ENCODE peak calls at places on chromosomes 11 and 22, in six cellular contexts. E is tibial artery, Z is left lung, L is BE2C, D is psoas muscle, U is epithelial cell of proximal tubule. R is an unnamed sample.

GRCh38 chr11:76628408-76628947 is 42.1 kb downstream of the LRRC32 start:
- DNase-seq in E (no peak), Z (no peak), L (no peak), D (no peak), U (no peak), R (no peak)

GRCh38 chr11:74453373-74453975 is 13.9 kb downstream of the KCNE3 start:
- DNase-seq in E (peak; percentile 71), Z (peak; percentile 86), L (peak; percentile 75), D (peak; percentile 77), U (no peak), R (no peak)

GRCh38 chr22:47563406-47564157 is 801.1 kb downstream of the TBC1D22A start:
- DNase-seq in E (no peak), Z (no peak), L (no peak), D (no peak), U (no peak), R (no peak)

GRCh38 chr22:45424241-45424731 is 10.8 kb downstream of the RIBC2 start:
- DNase-seq in E (peak; percentile 69), Z (peak; percentile 73), L (no peak), D (peak; percentile 62), U (no peak), R (no peak)

GRCh38 chr22:21087119-21087518 is 41.4 kb downstream of the LRRC74B start:
- DNase-seq in E (no peak), Z (no peak), L (no peak), D (no peak), U (no peak), R (no peak)

GRCh38 chr11:71263391-71263790 is 11.0 kb upstream of the SHANK2 start:
- DNase-seq in E (no peak), Z (no peak), L (no peak), D (no peak), U (no peak), R (no peak)

GRCh38 chr11:2923446-2924375 is 5.5 kb downstream of the PHLDA2 start:
- DNase-seq in E (no peak), Z (peak; percentile 76), L (peak; percentile 36), D (peak; percentile 42), U (no peak), R (no peak)

GRCh38 chr11:47004595-47005033 is 68.1 kb downstream of the CSTPP1 start:
- DNase-seq in E (peak; percentile 82), Z (no peak), L (peak; percentile 65), D (peak; percentile 86), U (peak; percentile 79), R (peak; percentile 65)

GRCh38 chr22:19524170-19525115 is at the start of gene CLDN5:
- DNase-seq in E (peak; percentile 69), Z (peak; percentile 72), L (no peak), D (peak; percentile 74), U (no peak), R (no peak)

GRCh38 chr11:31865606-31866300 is 54.6 kb upstream of the PAX6 start:
- DNase-seq in E (no peak), Z (no peak), L (no peak), D (no peak), U (no peak), R (no peak)

DNA sequence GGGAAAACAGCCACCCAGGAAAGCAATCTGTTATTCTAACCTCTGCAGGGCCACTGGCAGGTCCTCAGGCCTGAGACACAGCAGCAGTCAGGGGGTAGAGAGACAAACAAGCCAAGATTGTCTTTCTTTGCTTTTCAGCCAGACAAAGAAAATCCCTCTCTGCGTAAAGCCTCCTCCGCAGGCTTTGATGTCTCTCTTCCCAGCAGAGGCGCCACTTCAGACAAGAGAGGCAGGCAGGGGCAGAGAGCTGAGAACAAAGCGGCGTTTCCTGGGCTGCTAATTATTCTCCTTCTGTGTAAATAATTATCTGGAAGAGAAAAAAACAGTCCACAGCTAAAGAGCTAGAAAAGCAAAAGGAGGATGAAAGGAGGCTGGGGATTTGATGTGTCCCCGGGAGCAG is 102.7 kb upstream of the SEZ6L start:
- DNase-seq in E (no peak), Z (no peak), L (no peak), D (no peak), U (no peak), R (no peak)
- H3K4me3 ChIP-seq in E (no peak overlapping the region), Z (no peak overlapping the region), L (no peak overlapping the region), D (no peak overlapping the region), U (no peak overlapping the region), R (no peak overlapping the region)

DNA sequence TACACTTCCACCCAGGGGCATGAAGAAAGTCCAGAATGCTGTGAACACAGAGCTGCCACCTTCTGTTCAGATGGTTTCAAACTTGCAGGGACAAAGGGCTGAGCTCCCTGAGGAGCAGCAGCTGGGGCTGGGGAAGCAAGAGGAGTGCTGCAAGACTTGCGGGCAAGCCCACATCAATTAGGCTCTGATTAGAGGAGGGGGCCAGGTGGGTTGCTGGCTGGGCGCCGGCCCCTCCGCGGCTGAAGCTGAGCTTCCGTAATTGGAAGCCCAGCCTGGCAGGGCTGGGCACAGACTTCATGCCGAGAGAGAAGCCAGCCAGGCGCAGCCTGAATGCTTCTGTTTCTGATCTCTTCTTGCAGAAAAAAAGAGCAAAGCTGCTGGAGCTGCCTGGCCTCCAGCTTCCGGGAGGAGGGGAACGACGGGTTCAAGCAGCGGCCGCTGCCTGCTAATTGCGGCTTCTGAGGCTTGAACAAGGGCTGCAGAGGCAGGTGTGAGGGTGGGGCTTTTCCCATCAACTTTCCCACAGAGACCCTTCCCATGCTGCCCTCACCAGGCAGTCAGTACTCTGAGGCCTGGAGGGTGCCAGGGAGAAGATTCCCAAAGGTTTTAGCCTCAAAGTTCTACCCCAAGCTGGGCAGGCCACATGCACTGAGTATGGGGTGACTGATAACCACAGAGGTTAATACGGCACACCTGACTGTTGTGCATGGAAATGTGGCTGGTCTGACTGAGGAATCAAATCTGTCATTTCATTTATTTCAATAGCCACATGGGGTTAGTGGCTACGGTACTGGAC is 91.1 kb upstream of the LMO1 start:
- DNase-seq in E (no peak), Z (no peak), L (peak; percentile 27), D (peak; percentile 8), U (no peak), R (no peak)
- TF ChIP-seq CTCF in E (no peak), Z (no peak), L (peak; percentile 24), D (no peak), U (peak; percentile 43), R (peak; percentile 38)

GRCh38 chr11:121657191-121657590 is 204.4 kb upstream of the SORL1-AS1 start:
- DNase-seq in E (no peak), Z (no peak), L (no peak), D (no peak), U (no peak), R (no peak)

GRCh38 chr11:121654506-121655480 is 202.0 kb upstream of the SORL1-AS1 start:
- DNase-seq in E (no peak), Z (no peak), L (no peak), D (no peak), U (no peak), R (no peak)

GRCh38 chr11:121656333-121657090 is 203.7 kb upstream of the SORL1-AS1 start:
- DNase-seq in E (no peak), Z (no peak), L (no peak), D (no peak), U (no peak), R (no peak)

GRCh38 chr11:121652982-121653381 is 200.2 kb upstream of the SORL1-AS1 start:
- DNase-seq in E (no peak), Z (no peak), L (peak; percentile 35), D (no peak), U (no peak), R (no peak)

DNA sequence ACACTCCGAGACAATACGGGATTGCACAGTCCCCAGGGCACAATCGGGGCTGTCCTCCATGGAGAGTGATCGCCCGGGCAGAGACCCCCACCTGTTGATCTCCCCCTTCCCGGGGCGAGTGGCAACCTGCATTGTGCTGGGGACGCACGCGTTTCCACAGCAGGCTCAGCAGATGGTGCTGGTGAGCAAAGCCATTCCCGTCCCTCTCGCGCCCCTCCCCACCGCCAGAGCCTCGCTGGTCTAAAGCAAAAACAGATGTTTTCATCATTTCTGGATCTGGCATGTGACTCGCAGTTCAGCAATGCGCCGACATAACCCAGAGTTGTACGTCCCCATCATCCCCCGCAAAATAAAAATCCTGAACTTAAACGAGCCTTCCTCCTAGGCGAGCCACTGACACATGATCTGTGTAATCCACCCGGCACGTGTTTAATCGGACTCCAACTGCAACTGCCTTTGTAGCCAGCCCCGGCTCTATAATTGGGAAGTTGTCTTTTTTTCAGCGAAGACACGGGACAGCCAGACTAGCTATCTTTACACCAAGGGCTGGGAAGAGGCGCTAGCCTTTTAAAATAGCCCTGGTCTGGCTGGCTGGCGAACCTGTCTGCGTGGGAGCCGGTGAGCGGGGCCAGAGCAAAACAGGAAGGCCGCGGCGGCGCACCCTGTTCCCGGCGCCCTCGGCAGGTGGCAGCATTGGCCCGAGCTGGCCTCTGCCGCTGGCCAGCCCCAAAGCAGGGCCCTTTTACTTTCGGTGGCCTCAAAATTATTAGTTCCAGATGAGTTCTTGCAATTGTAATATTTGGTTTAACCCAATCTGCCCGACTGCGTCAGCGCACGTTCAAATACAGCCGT is 202.9 kb upstream of the SORL1-AS1 start:
- DNase-seq in E (peak; percentile 95), Z (peak; percentile 95), L (peak; percentile 92), D (peak; percentile 93), U (peak; percentile 27), R (peak; percentile 79)
- H3K4me3 ChIP-seq in E (peak overlapping the region; percentile 55), Z (peak overlapping the region; percentile 19), L (peak overlapping the region; percentile 58), D (peak overlapping the region; percentile 64), U (peak overlapping the region; percentile 55), R (peak overlapping the region; percentile 61)

GRCh38 chr22:49364398-49364797 is 463.3 kb downstream of the BRD1 start:
- DNase-seq in E (peak; percentile 51), Z (no peak), L (no peak), D (no peak), U (no peak), R (no peak)

GRCh38 chr22:49366437-49366836 is 461.2 kb downstream of the BRD1 start:
- DNase-seq in E (no peak), Z (no peak), L (no peak), D (no peak), U (no peak), R (no peak)

GRCh38 chr22:49365910-49366309 is 461.8 kb downstream of the BRD1 start:
- DNase-seq in E (no peak), Z (no peak), L (no peak), D (no peak), U (no peak), R (no peak)

GRCh38 chr22:49363526-49364230 is 464.0 kb downstream of the BRD1 start:
- DNase-seq in E (peak; percentile 53), Z (no peak), L (no peak), D (no peak), U (no peak), R (no peak)

GRCh38 chr22:49365191-49365837 is 462.4 kb downstream of the BRD1 start:
- DNase-seq in E (no peak), Z (no peak), L (no peak), D (no peak), U (no peak), R (no peak)
- TF ChIP-seq CTCF in E (no peak), Z (no peak), L (no peak), D (no peak), U (no peak), R (no peak)

R was measured in retinal pigment epithelial cell.